ENCODE peak calls at places on chromosome 13, in four cellular contexts. M is astrocyte, O is OCI-LY7, V is hepatocyte. K is an unnamed sample. For H4K20me1, the result is how much of the 10 kb centered on the place peaks cover.

GRCh38 chr13:99916366-99917103 is 55.0 kb downstream of the ZIC5 start:
- DNase-seq in V (peak), M (peak), O (peak), K (no peak)

GRCh38 chr13:34207872-34208271 is 389.9 kb downstream of the RFC3 start:
- DNase-seq in M (no peak), V (no peak), O (no peak), K (no peak)

GRCh38 chr13:105047676-105048295 is 1487.7 kb downstream of the EFNB2 start:
- DNase-seq in O (no peak), V (no peak), M (no peak), K (no peak)

GRCh38 chr13:51674276-51674675 is 90.0 kb downstream of the WDFY2 start:
- DNase-seq in V (peak), O (no peak), M (no peak), K (no peak)

GRCh38 chr13:106649495-106649894 is 81.6 kb upstream of the ARGLU1 start:
- DNase-seq in V (peak), M (peak), O (no peak), K (no peak)

GRCh38 chr13:84431646-84432045 is 549.4 kb upstream of the SLITRK1 start:
- DNase-seq in M (peak), V (no peak), O (no peak), K (no peak)

GRCh38 chr13:102729560-102730275 is 34.9 kb upstream of the METTL21C start:
- DNase-seq in O (no peak), V (no peak), M (peak), K (no peak)

GRCh38 chr13:49323344-49323743 is 75.6 kb downstream of the CDADC1 start:
- DNase-seq in M (no peak), O (no peak), V (no peak), K (no peak)

GRCh38 chr13:76641056-76641455 is 245.1 kb downstream of the KCTD12 start:
- DNase-seq in O (no peak), V (no peak), M (peak), K (no peak)

GRCh38 chr13:77047649-77048343 is 20.8 kb upstream of the FBXL3 start:
- DNase-seq in V (no peak), M (no peak), O (no peak), K (no peak)

GRCh38 chr13:73998631-73999030 is 135.6 kb downstream of the KLF12 start:
- DNase-seq in V (no peak), M (no peak), O (no peak), K (no peak)

GRCh38 chr13:96967248-96967745 is 27.0 kb downstream of the OXGR1 start:
- DNase-seq in V (no peak), O (peak), M (no peak), K (peak)

GRCh38 chr13:100301418-100301817 is 212.5 kb downstream of the PCCA start:
- DNase-seq in O (no peak), V (no peak), M (no peak), K (no peak)

GRCh38 chr13:42747399-42747873 is 33.9 kb upstream of the FAM216B start:
- DNase-seq in M (peak), V (peak), O (no peak), K (no peak)

GRCh38 chr13:35309711-35310110 is 166.8 kb downstream of the MAB21L1 start:
- DNase-seq in O (no peak), M (no peak), V (no peak), K (no peak)

GRCh38 chr13:51902776-51903175 is 41.0 kb downstream of the CCDC70 start:
- DNase-seq in M (no peak), O (no peak), V (no peak), K (no peak)

GRCh38 chr13:93416943-93417342 is 190.3 kb downstream of the GPC6 start:
- DNase-seq in V (no peak), O (no peak), M (no peak), K (no peak)

GRCh38 chr13:107817652-107818287 is 397.6 kb downstream of the LIG4 start:
- DNase-seq in V (no peak), M (no peak), O (no peak), K (no peak)

GRCh38 chr13:27954406-27954851 is 14.7 kb downstream of the CDX2 start:
- DNase-seq in M (no peak), O (no peak), V (peak), K (peak)

GRCh38 chr13:91647361-91647970 is 249.0 kb downstream of the GPC5 start:
- DNase-seq in M (peak), V (peak), O (peak), K (peak)

GRCh38 chr13:79451500-79451962 is 29.4 kb upstream of the NDFIP2 start:
- DNase-seq in O (no peak), M (peak), V (peak), K (peak)

GRCh38 chr13:83845121-83845520 is 37.2 kb downstream of the SLITRK1 start:
- DNase-seq in O (no peak), M (peak), V (no peak), K (no peak)

GRCh38 chr13:51455532-51455931 is 2.7 kb upstream of the INTS6 start:
- DNase-seq in O (no peak), M (no peak), V (no peak), K (no peak)

GRCh38 chr13:95704510-95704909 is 27.6 kb downstream of the DNAJC3 start:
- DNase-seq in V (no peak), M (no peak), O (no peak), K (no peak)

GRCh38 chr13:23159205-23159586 is 21.6 kb upstream of the SGCG start:
- DNase-seq in O (no peak), V (peak), M (peak), K (peak)

GRCh38 chr13:30363725-30364124 is 56.4 kb upstream of the KATNAL1 start:
- DNase-seq in O (no peak), V (no peak), M (no peak), K (no peak)

GRCh38 chr13:30362869-30363268 is 55.5 kb upstream of the KATNAL1 start:
- DNase-seq in M (no peak), V (no peak), O (no peak), K (no peak)

GRCh38 chr13:30362005-30362788 is 54.8 kb upstream of the KATNAL1 start:
- DNase-seq in V (no peak), O (no peak), M (no peak), K (no peak)

GRCh38 chr13:30364876-30365275 is 57.4 kb upstream of the UBE2L5 start:
- DNase-seq in O (no peak), M (peak), V (no peak), K (no peak)

DNA sequence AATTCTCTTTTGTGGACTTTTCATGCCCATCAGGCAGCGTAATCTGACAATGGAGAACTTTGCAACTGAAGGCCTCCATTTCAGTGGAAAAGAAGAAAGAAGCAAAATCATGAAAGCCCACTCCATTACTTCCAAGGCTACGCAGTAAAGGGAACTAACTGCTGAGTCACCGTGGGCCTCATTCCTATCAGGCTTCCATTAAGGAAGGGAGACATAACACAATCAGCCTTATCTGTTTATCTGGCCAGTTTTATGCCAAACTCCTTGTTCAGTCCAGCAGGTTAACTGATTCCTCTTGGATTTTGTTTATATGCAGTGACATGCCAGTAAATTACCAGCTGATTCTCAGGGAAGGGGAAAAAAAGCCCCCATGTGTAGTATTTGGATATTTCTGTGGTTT is 56.8 kb upstream of the KATNAL1 start:
- DNase-seq in V (peak), M (peak), O (no peak), K (no peak)
- H3K27ac ChIP-seq in V (peak), M (no peak), O (no peak), K (peak)

GRCh38 chr13:112730157-112730671 is 40.4 kb downstream of the ATP11A start:
- DNase-seq in M (no peak), O (no peak), V (no peak), K (peak)
- H4K20me1 ChIP-seq in M (under half), O (under half), V (under half), K (under half)

DNA sequence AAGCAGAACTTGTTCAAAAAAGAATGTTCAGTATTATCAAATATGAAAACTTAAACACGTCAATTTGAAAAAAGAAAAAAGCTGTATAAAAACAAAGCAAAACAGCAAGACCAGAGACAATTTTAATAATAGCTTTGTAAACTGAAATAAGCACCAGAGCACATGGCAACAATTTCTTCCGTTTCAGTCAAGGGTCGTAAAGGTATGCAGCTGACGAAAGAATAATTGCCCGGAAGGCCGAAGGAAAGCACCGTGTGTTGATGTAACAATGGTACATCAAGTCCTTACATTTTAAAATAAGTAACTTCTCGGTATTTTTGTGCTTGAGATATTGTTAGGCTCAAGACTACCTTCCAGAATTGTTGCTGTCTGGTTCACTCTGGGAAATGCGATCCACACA is 1.7 kb downstream of the PROSER1 start:
- DNase-seq in M (peak), O (peak), V (peak), K (no peak)
- H3K27ac ChIP-seq in M (peak), O (peak), V (peak), K (no peak)

GRCh38 chr13:21037656-21038055 is 23.7 kb downstream of the LATS2 start:
- DNase-seq in V (no peak), M (no peak), O (no peak), K (peak)
- H4K20me1 ChIP-seq in V (half or more), M (half or more), O (under half), K (under half)

GRCh38 chr13:32255744-32256120 is 59.4 kb downstream of the ZAR1L start:
- DNase-seq in M (no peak), O (no peak), V (peak), K (no peak)

GRCh38 chr13:32252812-32253440 is 62.2 kb downstream of the ZAR1L start:
- DNase-seq in M (no peak), V (no peak), O (no peak), K (no peak)

GRCh38 chr13:32254916-32255743 is 60.0 kb downstream of the ZAR1L start:
- DNase-seq in O (no peak), V (no peak), M (no peak), K (no peak)

GRCh38 chr13:32254416-32254815 is 60.7 kb downstream of the ZAR1L start:
- DNase-seq in M (no peak), O (no peak), V (no peak), K (no peak)

GRCh38 chr13:32253911-32254399 is 61.2 kb downstream of the ZAR1L start:
- DNase-seq in O (no peak), V (no peak), M (no peak), K (no peak)
- H3K27ac ChIP-seq in O (no peak), V (no peak), M (no peak), K (no peak)